ENCODE peak calls at places on chromosomes 13 and 19, in ten cellular contexts. O is Caco-2, S is mesothelial cell of epicardium, A is right lobe of liver, Z is nephron progenitor cell, K is omental fat pad, P is dorsolateral prefrontal cortex, Y is uterus, F is AG10803, Q is heart right ventricle. J is an unnamed sample.

GRCh38 chr13:78660130-78660857 is 1.3 kb upstream of the OBI1 start:
- DNase-seq in Y (no peak), P (no peak), Q (no peak), F (peak; percentile 3), Z (no peak), K (no peak), A (no peak), S (no peak), O (no peak), J (no peak)

GRCh38 chr13:30738526-30738925 is 3.2 kb downstream of the ALOX5AP start:
- DNase-seq in Y (no peak), Q (no peak), O (no peak), A (no peak), K (no peak), S (no peak), F (no peak), Z (no peak), P (no peak), J (no peak)

GRCh38 chr19:46916971-46917370 is 56.2 kb downstream of the ARHGAP35 start:
- DNase-seq in Z (no peak), P (no peak), S (no peak), O (no peak), Q (no peak), F (no peak), Y (no peak), K (no peak), A (no peak), J (no peak)

GRCh38 chr13:99218126-99218525 is 17.5 kb downstream of the UBAC2 start:
- DNase-seq in O (no peak), P (no peak), Y (no peak), A (no peak), Z (no peak), K (no peak), S (no peak), F (no peak), Q (no peak), J (no peak)

GRCh38 chr13:112781881-112782361 is 92.1 kb downstream of the ATP11A start:
- DNase-seq in Z (no peak), S (no peak), K (no peak), Q (peak; percentile 63), Y (peak; percentile 50), P (peak; percentile 65), A (no peak), O (no peak), F (peak; percentile 40), J (no peak)

GRCh38 chr13:73656863-73657262 is 477.3 kb downstream of the KLF12 start:
- DNase-seq in P (no peak), A (no peak), Y (no peak), F (no peak), Z (no peak), S (no peak), K (no peak), Q (no peak), O (no peak), J (no peak)

GRCh38 chr13:81957121-81957520 is 1616.2 kb upstream of the SPRY2 start:
- DNase-seq in Z (no peak), Y (no peak), P (no peak), S (no peak), K (no peak), A (no peak), Q (no peak), F (no peak), O (no peak), J (no peak)

GRCh38 chr19:10074153-10074552 is 12.0 kb upstream of the SHFL start:
- DNase-seq in Y (no peak), S (no peak), P (no peak), F (no peak), A (no peak), Z (no peak), K (no peak), O (no peak), Q (no peak), J (no peak)

GRCh38 chr13:24004971-24005370 is 107.7 kb upstream of the C1QTNF9B start:
- DNase-seq in Z (no peak), P (no peak), S (no peak), A (no peak), Q (no peak), F (no peak), K (no peak), Y (no peak), O (no peak), J (no peak)

GRCh38 chr19:35223856-35224505 is 4.6 kb downstream of the FAM187B start:
- DNase-seq in O (no peak), S (no peak), P (no peak), Z (no peak), K (no peak), F (peak; percentile 86), Q (no peak), A (no peak), Y (no peak), J (no peak)

GRCh38 chr13:109454167-109454917 is 332.0 kb downstream of the IRS2 start:
- DNase-seq in Z (no peak), O (no peak), P (no peak), Y (no peak), F (peak; percentile 60), A (no peak), K (no peak), Q (no peak), S (no peak), J (no peak)

GRCh38 chr13:48110132-48110868 is 15.4 kb upstream of the MED4 start:
- DNase-seq in S (no peak), Y (no peak), Q (no peak), K (no peak), O (no peak), P (no peak), Z (no peak), A (no peak), F (no peak), J (no peak)

GRCh38 chr13:45473627-45474026 is 8.9 kb downstream of the COG3 start:
- DNase-seq in O (peak; percentile 42), S (no peak), Q (no peak), K (no peak), F (no peak), Z (no peak), Y (no peak), P (no peak), A (no peak), J (no peak)
- TF ChIP-seq CTCF in O (peak; percentile 75), S (no peak), Q (no peak), K (no peak), F (no peak), Z (peak; percentile 10), Y (no peak), P (no peak), A (peak; percentile 26), J (no peak)

GRCh38 chr19:4448147-4448985 is 9.2 kb downstream of the UBXN6 start:
- DNase-seq in Z (no peak), P (no peak), Y (no peak), A (peak; percentile 57), Q (no peak), K (no peak), F (no peak), O (no peak), S (no peak), J (no peak)

GRCh38 chr19:4449826-4450075 is 7.8 kb downstream of the UBXN6 start:
- DNase-seq in K (no peak), Z (no peak), P (no peak), F (no peak), Q (no peak), S (no peak), Y (no peak), O (no peak), A (no peak), J (no peak)

GRCh38 chr19:4447327-4448146 is 10.1 kb downstream of the UBXN6 start:
- DNase-seq in A (no peak), Q (no peak), Y (no peak), F (no peak), S (no peak), K (no peak), O (no peak), P (no peak), Z (no peak), J (no peak)

GRCh38 chr19:4446801-4447200 is 10.8 kb downstream of the UBXN6 start:
- DNase-seq in A (no peak), K (no peak), P (no peak), S (no peak), Q (no peak), O (no peak), Z (no peak), Y (no peak), F (no peak), J (no peak)

GRCh38 chr19:4449022-4449825 is 8.4 kb downstream of the UBXN6 start:
- DNase-seq in Z (no peak), Y (no peak), Q (peak; percentile 81), P (peak; percentile 84), K (no peak), O (no peak), S (no peak), A (peak; percentile 73), F (no peak), J (no peak)
- TF ChIP-seq CTCF in Z (no peak), Y (no peak), Q (no peak), P (no peak), K (no peak), O (no peak), S (no peak), A (peak; percentile 38), F (no peak), J (no peak)

DNA sequence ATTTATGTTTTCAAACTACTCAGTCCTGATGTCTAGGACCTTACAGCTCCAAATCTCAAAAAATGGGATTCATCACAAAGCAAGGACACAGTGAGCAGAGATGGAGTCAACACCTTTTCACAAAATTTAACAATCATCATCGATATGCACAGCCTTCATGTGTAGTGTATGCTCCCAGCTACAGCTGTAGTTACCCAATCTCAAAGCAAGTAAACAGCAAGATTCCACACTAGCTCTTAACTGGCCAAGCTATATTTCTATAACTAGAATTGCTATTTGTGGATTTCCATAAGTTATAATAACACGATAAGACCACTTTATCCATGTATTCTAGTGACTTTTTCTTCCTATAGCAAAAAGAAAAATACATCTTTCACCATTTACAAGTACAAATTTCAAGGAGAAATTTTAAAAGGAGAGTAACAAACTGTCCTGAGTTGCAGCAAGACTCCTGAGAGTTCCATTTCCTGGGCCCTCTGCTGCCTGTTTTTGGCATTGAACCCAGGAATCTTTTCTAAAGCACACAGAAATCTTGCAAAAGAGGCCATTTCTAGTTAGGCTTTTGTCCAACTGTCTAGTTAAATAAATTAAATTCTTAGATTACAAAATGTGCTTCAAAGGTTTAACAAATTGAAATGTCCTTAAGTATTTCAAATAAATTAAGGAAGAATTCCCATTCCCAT is 460.6 kb downstream of the FGF14 start:
- DNase-seq in A (no peak), S (no peak), F (peak; percentile 14), O (no peak), P (no peak), Q (no peak), Z (no peak), K (no peak), Y (no peak), J (no peak)
- TF ChIP-seq CTCF in A (peak; percentile 51), S (no peak), F (peak; percentile 39), O (peak; percentile 39), P (no peak), Q (no peak), Z (peak; percentile 34), K (no peak), Y (no peak), J (no peak)

DNA sequence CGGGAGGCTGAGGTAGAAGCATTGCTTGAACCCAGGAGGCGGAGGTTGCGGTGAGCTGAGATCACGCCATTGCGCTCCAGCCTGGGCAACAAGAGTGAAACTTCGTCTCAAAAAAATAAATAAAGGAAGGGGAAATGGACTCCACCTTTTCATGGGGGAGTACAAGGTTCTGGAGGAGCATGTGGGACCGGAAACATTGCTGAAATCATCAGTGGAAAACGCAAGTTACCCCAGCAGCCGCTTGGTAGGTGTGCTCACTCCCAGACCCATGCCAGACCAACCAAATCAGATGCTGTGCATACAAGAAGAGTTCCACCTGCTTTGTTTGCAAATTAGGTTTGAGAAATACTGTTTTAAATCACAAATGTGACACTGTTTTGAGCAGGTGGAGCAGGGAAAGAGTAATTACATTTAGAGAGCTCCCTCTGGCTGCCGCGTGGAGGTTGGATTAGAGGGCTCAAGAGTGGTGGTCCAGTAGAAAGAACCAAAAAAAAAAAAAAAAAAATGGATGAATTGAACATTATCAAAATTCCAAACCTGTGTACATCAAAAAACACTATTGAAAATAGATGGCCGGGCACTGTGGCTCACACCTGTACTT is 4.9 kb downstream of the ERICH4 start:
- DNase-seq in S (no peak), K (no peak), Y (no peak), Q (no peak), Z (no peak), F (no peak), O (no peak), A (no peak), P (no peak), J (no peak)
- TF ChIP-seq CTCF in S (no peak), K (no peak), Y (no peak), Q (no peak), Z (no peak), F (no peak), O (no peak), A (peak; percentile 5), P (peak; percentile 11), J (no peak)